ENCODE peak calls at places on chromosomes 13 and 19, in ten cellular contexts. S is omental fat pad; T is stimulated activated naive CD8-positive, alpha-beta T cell treated with anti-CD3 and anti-CD28 coated beads, Interleukin-15, Interleukin-2, amounts not matched to agents 100 U/mL and 50 U/mL, for 24 hours; F is globus pallidus; I is AG08396; G is mammary epithelial cell; R is fibroblast of lung; X is mesothelial cell of epicardium; N is GDM1; Y is M059J. V is an unnamed sample.

GRCh38 chr13:73671011-73671410 is 463.2 kb downstream of the KLF12 start:
- DNase-seq in I (no peak), S (no peak), G (no peak), X (no peak), T (no peak), R (no peak), N (no peak), Y (no peak), F (no peak), V (no peak)

GRCh38 chr19:43290568-43291359 is 21.4 kb upstream of the PSG9 start:
- DNase-seq in N (no peak), S (no peak), T (peak; percentile 37), G (peak; percentile 20), F (no peak), X (no peak), Y (peak; percentile 20), R (no peak), I (no peak), V (no peak)

GRCh38 chr19:46015080-46015960 is 7.5 kb downstream of the PGLYRP1 start:
- DNase-seq in N (no peak), R (peak; percentile 40), I (peak; percentile 48), G (peak; percentile 58), S (peak; percentile 46), X (peak; percentile 64), Y (peak; percentile 64), F (no peak), T (peak; percentile 75), V (peak; percentile 82)

GRCh38 chr19:1163934-1164683 is 10.0 kb downstream of the SBNO2 start:
- DNase-seq in G (no peak), Y (no peak), X (no peak), F (no peak), R (no peak), I (no peak), S (no peak), T (no peak), N (no peak), V (no peak)

GRCh38 chr13:69677343-69677742 is 430.3 kb upstream of the ATXN8OS start:
- DNase-seq in R (no peak), G (no peak), S (no peak), T (no peak), I (no peak), N (no peak), Y (no peak), X (no peak), F (no peak), V (no peak)

GRCh38 chr13:96967248-96967745 is 27.0 kb downstream of the OXGR1 start:
- DNase-seq in I (no peak), X (no peak), T (no peak), N (no peak), R (no peak), Y (peak; percentile 19), F (no peak), G (no peak), S (no peak), V (no peak)

GRCh38 chr19:38264486-38265212 is at the start of gene SPINT2:
- DNase-seq in N (peak; percentile 43), I (no peak), X (peak; percentile 89), G (no peak), S (no peak), R (no peak), Y (no peak), F (no peak), T (peak; percentile 64), V (peak; percentile 34)

GRCh38 chr13:64332048-64332447 is 2898.1 kb downstream of the PCDH9 start:
- DNase-seq in N (no peak), S (no peak), T (no peak), X (no peak), F (no peak), I (no peak), Y (peak; percentile 27), R (peak; percentile 14), G (no peak), V (no peak)

GRCh38 chr13:91126806-91127205 is 220.7 kb upstream of the MIR17HG start:
- DNase-seq in F (no peak), I (no peak), Y (no peak), N (peak; percentile 9), G (no peak), S (no peak), T (no peak), X (no peak), R (peak; percentile 56), V (no peak)

GRCh38 chr19:53808710-53809125 is 15.4 kb downstream of the NLRP12 start:
- DNase-seq in G (peak; percentile 29), N (peak; percentile 18), S (no peak), F (no peak), T (no peak), X (no peak), I (peak; percentile 50), R (peak; percentile 39), Y (peak; percentile 58), V (peak; percentile 14)

GRCh38 chr19:45638930-45639729 is at the start of gene EML2:
- DNase-seq in N (peak; percentile 30), I (peak; percentile 76), R (peak; percentile 39), X (peak; percentile 61), G (peak; percentile 45), Y (peak; percentile 41), F (no peak), S (no peak), T (peak; percentile 76), V (peak; percentile 37)

GRCh38 chr13:99191900-99192399 is 8.7 kb upstream of the UBAC2 start:
- DNase-seq in Y (no peak), S (no peak), I (peak; percentile 64), F (no peak), R (peak; percentile 36), G (no peak), X (no peak), T (no peak), N (no peak), V (no peak)

GRCh38 chr13:106318941-106319411 is 216.5 kb downstream of the EFNB2 start:
- DNase-seq in Y (peak; percentile 87), R (peak; percentile 98), G (peak; percentile 94), S (no peak), X (no peak), N (no peak), T (no peak), I (peak; percentile 29), F (no peak), V (peak; percentile 88)

GRCh38 chr19:4057913-4058695 is 8.6 kb downstream of the ZBTB7A start:
- DNase-seq in F (no peak), I (peak; percentile 97), X (no peak), S (peak; percentile 79), N (no peak), G (peak; percentile 87), Y (peak; percentile 81), R (peak; percentile 85), T (peak; percentile 84), V (peak; percentile 90)

GRCh38 chr13:53499551-53499950 is 470.9 kb downstream of the OLFM4 start:
- DNase-seq in F (no peak), N (no peak), S (no peak), R (no peak), Y (no peak), X (no peak), I (no peak), T (no peak), G (no peak), V (no peak)

GRCh38 chr19:33214621-33215020 is 11.0 kb downstream of the SLC7A10 start:
- DNase-seq in I (peak; percentile 58), Y (peak; percentile 25), G (peak; percentile 14), R (peak; percentile 19), X (no peak), T (no peak), N (peak; percentile 29), F (no peak), S (no peak), V (no peak)

GRCh38 chr13:67950594-67950993 is 720.5 kb upstream of the PCDH9 start:
- DNase-seq in R (no peak), F (no peak), N (no peak), X (no peak), I (no peak), T (no peak), S (no peak), Y (no peak), G (no peak), V (no peak)

GRCh38 chr19:11191273-11191755 is 6.0 kb downstream of the KANK2 start:
- DNase-seq in S (peak; percentile 39), F (no peak), X (no peak), T (peak; percentile 17), R (peak; percentile 47), Y (peak; percentile 82), G (peak; percentile 5), N (no peak), I (peak; percentile 92), V (peak; percentile 70)

GRCh38 chr13:40664100-40665060 is 2.1 kb downstream of the FOXO1 start:
- DNase-seq in G (peak; percentile 36), S (no peak), Y (peak; percentile 33), X (peak; percentile 63), T (peak; percentile 78), F (peak; percentile 66), N (no peak), I (peak; percentile 54), R (peak; percentile 50), V (peak; percentile 29)

GRCh38 chr13:112740502-112741131 is 50.8 kb downstream of the ATP11A start:
- DNase-seq in S (no peak), G (no peak), Y (peak; percentile 22), F (no peak), X (no peak), R (peak; percentile 56), N (no peak), T (no peak), I (peak; percentile 85), V (no peak)

GRCh38 chr13:45166858-45167257 is 34.0 kb downstream of the KCTD4 start:
- DNase-seq in I (no peak), F (no peak), S (no peak), N (no peak), G (no peak), R (no peak), X (no peak), Y (no peak), T (no peak), V (no peak)

GRCh38 chr19:11197291-11198174 is at the start of gene KANK2:
- DNase-seq in I (peak; percentile 97), Y (peak; percentile 69), R (peak; percentile 63), G (peak; percentile 76), N (peak; percentile 77), F (peak; percentile 80), X (peak; percentile 90), T (peak; percentile 84), S (peak; percentile 55), V (peak; percentile 97)

V was measured in RWPE1.